ENCODE peak calls at places on chromosomes 11 and 22, in six cellular contexts. Q is upper lobe of right lung; V is B cell; B is bronchial epithelial cell; R is CD8-positive, alpha-beta T cell; Y is RWPE1. N is an unnamed sample.

GRCh38 chr11:12120031-12121008 is 9.9 kb downstream of the MICAL2 start:
- DNase-seq in Q (no peak), V (no peak), B (no peak), R (no peak), Y (no peak), N (no peak)

GRCh38 chr11:2549491-2549875 is 104.7 kb downstream of the KCNQ1 start:
- DNase-seq in Q (peak; percentile 23), V (no peak), B (no peak), R (no peak), Y (no peak), N (no peak)

GRCh38 chr11:43419460-43419859 is 60.7 kb downstream of the TTC17 start:
- DNase-seq in Q (no peak), V (peak; percentile 24), B (peak; percentile 48), R (no peak), Y (peak; percentile 36), N (peak; percentile 18)

GRCh38 chr22:39490135-39490798 is 11.8 kb upstream of the MIEF1 start:
- DNase-seq in Q (peak; percentile 86), V (peak; percentile 81), B (peak; percentile 80), R (peak; percentile 65), Y (peak; percentile 84), N (peak; percentile 90)

GRCh38 chr22:46484861-46485595 is 52.4 kb downstream of the CELSR1 start:
- DNase-seq in Q (no peak), V (no peak), B (peak; percentile 44), R (no peak), Y (no peak), N (no peak)

GRCh38 chr11:120471131-120471530 is 40.4 kb upstream of the GRIK4 start:
- DNase-seq in Q (no peak), V (no peak), B (peak; percentile 24), R (no peak), Y (no peak), N (no peak)

GRCh38 chr11:61756452-61757212 is 4.2 kb downstream of the MYRF start:
- DNase-seq in Q (no peak), V (no peak), B (peak; percentile 29), R (peak; percentile 22), Y (no peak), N (peak; percentile 89)

GRCh38 chr11:63537293-63538101 is 889 bp downstream of the PLAAT4 start:
- DNase-seq in Q (peak; percentile 73), V (no peak), B (no peak), R (no peak), Y (no peak), N (no peak)

GRCh38 chr11:15947681-15948648 is 408.4 kb downstream of the SOX6 start:
- DNase-seq in Q (no peak), V (no peak), B (no peak), R (no peak), Y (no peak), N (no peak)

GRCh38 chr22:35719212-35719869 is 1.7 kb downstream of the APOL5 start:
- DNase-seq in Q (no peak), V (no peak), B (no peak), R (no peak), Y (no peak), N (no peak)

GRCh38 chr11:132531921-132532320 is 1000.4 kb downstream of the OPCML start:
- DNase-seq in Q (no peak), V (no peak), B (no peak), R (no peak), Y (no peak), N (no peak)

GRCh38 chr11:23314162-23314561 is 453.9 kb upstream of the CCDC179 start:
- DNase-seq in Q (no peak), V (no peak), B (no peak), R (no peak), Y (no peak), N (no peak)

GRCh38 chr11:359181-359714 is 10.1 kb upstream of the B4GALNT4 start:
- DNase-seq in Q (no peak), V (peak; percentile 10), B (peak; percentile 58), R (no peak), Y (peak; percentile 52), N (no peak)

GRCh38 chr22:45757068-45757467 is 85.4 kb downstream of the ATXN10 start:
- DNase-seq in Q (no peak), V (no peak), B (no peak), R (no peak), Y (no peak), N (no peak)

GRCh38 chr11:120188831-120189455 is 21.9 kb upstream of the OAF start:
- DNase-seq in Q (peak; percentile 27), V (no peak), B (no peak), R (no peak), Y (no peak), N (no peak)

GRCh38 chr22:31748490-31748889 is 1.4 kb downstream of the PRR14L start:
- DNase-seq in Q (no peak), V (no peak), B (no peak), R (no peak), Y (no peak), N (no peak)

GRCh38 chr11:101487775-101488174 is 96.0 kb downstream of the TRPC6 start:
- DNase-seq in Q (no peak), V (no peak), B (peak; percentile 62), R (no peak), Y (no peak), N (no peak)

GRCh38 chr22:28375761-28376534 is 303.7 kb downstream of the TTC28 start:
- DNase-seq in Q (no peak), V (no peak), B (no peak), R (no peak), Y (no peak), N (no peak)

GRCh38 chr22:44369241-44369652 is 56.5 kb upstream of the SHISAL1 start:
- DNase-seq in Q (peak; percentile 53), V (no peak), B (no peak), R (no peak), Y (no peak), N (no peak)

GRCh38 chr11:30603357-30603756 is 17.2 kb upstream of the MPPED2 start:
- DNase-seq in Q (no peak), V (no peak), B (no peak), R (no peak), Y (no peak), N (no peak)

GRCh38 chr11:114942207-114942606 is 263.9 kb downstream of the NXPE2 start:
- DNase-seq in Q (no peak), V (no peak), B (no peak), R (no peak), Y (no peak), N (no peak)

GRCh38 chr11:117933475-117933874 is 4.3 kb upstream of the TMPRSS13 start:
- DNase-seq in Q (no peak), V (no peak), B (no peak), R (no peak), Y (no peak), N (no peak)

GRCh38 chr11:111185259-111185658 is 60.3 kb upstream of the POU2AF2 start:
- DNase-seq in Q (no peak), V (no peak), B (no peak), R (no peak), Y (no peak), N (peak; percentile 18)

GRCh38 chr11:37914859-37915258 is 1316.8 kb upstream of the RAG2 start:
- DNase-seq in Q (no peak), V (no peak), B (no peak), R (no peak), Y (no peak), N (no peak)
- TF ChIP-seq CTCF in Q (no peak), V (no peak), B (no peak), R (no peak), Y (no peak), N (no peak)

DNA sequence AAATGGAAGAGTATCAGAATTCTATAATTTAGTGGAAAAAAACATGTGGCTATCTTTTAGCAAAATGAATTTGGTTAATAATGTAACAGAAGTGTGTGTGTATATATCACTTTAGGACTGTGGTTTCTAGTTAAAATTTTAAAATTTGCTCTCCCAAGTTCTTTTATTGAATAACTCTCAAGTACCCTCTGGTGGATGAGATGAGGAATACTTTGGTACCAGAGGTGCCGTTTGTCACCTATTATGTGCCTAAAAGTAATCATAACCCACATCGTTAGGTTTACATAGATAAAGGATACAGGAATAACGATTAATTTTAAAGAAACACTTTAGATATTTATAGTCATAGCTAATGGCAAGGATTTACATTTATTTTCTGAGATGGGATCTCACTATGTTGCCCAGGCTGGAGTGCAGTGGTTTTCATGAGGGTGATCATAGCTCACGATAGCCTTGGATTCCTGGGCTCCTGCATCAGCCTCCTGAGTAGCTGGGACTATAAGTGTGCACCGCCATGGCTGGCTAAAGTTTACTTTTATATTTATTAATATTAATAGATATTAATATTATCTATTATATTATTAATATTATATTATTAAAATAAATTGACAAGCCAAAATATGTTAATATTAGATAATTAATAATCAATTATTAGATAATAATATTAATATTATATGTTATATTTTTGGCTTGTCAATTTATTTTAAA is 66.7 kb upstream of the CAPRIN1 start:
- DNase-seq in Q (no peak), V (no peak), B (no peak), R (no peak), Y (no peak), N (no peak)
- TF ChIP-seq CTCF in Q (peak; percentile 18), V (peak; percentile 43), B (no peak), R (no peak), Y (no peak), N (no peak)

GRCh38 chr11:26134053-26134452 is 197.9 kb upstream of the ANO3 start:
- DNase-seq in Q (no peak), V (no peak), B (no peak), R (no peak), Y (no peak), N (no peak)

GRCh38 chr11:26137651-26138050 is 194.3 kb upstream of the ANO3 start:
- DNase-seq in Q (no peak), V (no peak), B (peak; percentile 51), R (no peak), Y (no peak), N (no peak)

GRCh38 chr11:26134481-26135355 is 197.2 kb upstream of the ANO3 start:
- DNase-seq in Q (no peak), V (peak; percentile 21), B (peak; percentile 35), R (no peak), Y (peak; percentile 5), N (no peak)
- TF ChIP-seq CTCF in Q (no peak), V (peak; percentile 15), B (peak; percentile 26), R (no peak), Y (peak; percentile 25), N (peak; percentile 48)

DNA sequence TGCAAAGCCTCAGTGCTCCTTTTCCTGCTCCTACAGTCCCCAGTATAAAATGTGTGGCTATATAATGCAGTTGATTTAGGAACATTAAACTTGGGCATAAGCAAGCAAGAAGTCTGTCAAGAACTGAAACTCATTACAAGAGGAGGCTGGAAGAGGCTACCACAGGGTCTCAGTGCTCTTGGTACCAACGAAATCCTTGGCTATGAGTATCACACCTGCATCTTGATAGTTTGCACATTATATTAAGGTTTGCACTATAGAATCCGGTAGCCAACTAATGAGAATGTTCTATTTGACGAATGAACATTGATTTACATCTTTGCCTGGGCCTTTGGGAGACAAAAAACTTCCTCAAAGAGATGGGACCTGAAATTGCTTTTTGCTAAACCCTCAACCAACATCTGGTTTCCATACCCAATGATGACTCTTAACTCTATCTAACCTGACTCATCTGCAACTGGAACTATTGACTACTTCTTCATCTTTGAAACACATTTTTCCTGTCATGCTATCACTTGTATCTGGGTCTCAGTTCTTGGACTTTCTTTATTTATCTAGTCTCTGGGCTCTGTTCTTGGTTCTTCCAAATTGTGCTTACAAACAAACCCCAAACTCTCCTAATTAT is 207.2 kb upstream of the CTSC start:
- DNase-seq in Q (no peak), V (no peak), B (no peak), R (no peak), Y (no peak), N (no peak)
- TF ChIP-seq CTCF in Q (no peak), V (peak; percentile 45), B (no peak), R (peak; percentile 52), Y (peak; percentile 47), N (no peak)

N was measured in GM10248.